ENCODE peak calls at places on chromosomes 7 and 10, in seven cellular contexts. O, B, K, P, N, F and S are unnamed samples. For H3K27me3 and H3K9me3, the result is how much of the 10 kb centered on the place peaks cover.

GRCh38 chr7:47195641-47196040 is 386.3 kb downstream of the TNS3 start:
- DNase-seq in O (no peak), B (no peak), K (no peak), P (no peak), N (no peak), F (no peak), S (no peak)

GRCh38 chr10:24707445-24707844 is 16.2 kb downstream of the ARHGAP21 start:
- DNase-seq in O (no peak), B (no peak), K (no peak), P (peak), N (no peak), F (no peak), S (no peak)

GRCh38 chr10:117568226-117568625 is 25.7 kb downstream of the EMX2 start:
- DNase-seq in O (no peak), B (no peak), K (no peak), P (no peak), N (no peak), F (no peak), S (no peak)

GRCh38 chr10:88385601-88386203 is 197.4 kb downstream of the RNLS start:
- DNase-seq in O (no peak), B (peak), K (no peak), P (peak), N (no peak), F (no peak), S (peak)

GRCh38 chr7:110168010-110168409 is 922.9 kb upstream of the LRRN3 start:
- DNase-seq in O (no peak), B (no peak), K (no peak), P (no peak), N (no peak), F (peak), S (no peak)

GRCh38 chr7:26153246-26153822 is 1.3 kb downstream of the NFE2L3 start:
- DNase-seq in O (no peak), B (peak), K (no peak), P (no peak), N (peak), F (no peak), S (no peak)

GRCh38 chr7:92914645-92915044 is 78.3 kb upstream of the CDK6 start:
- DNase-seq in O (no peak), B (no peak), K (no peak), P (no peak), N (no peak), F (no peak), S (no peak)

GRCh38 chr7:157457355-157458253 is 120.8 kb downstream of the DNAJB6 start:
- DNase-seq in O (no peak), B (peak), K (no peak), P (no peak), N (peak), F (no peak), S (no peak)

GRCh38 chr7:129188372-129188891 is at the start of gene SMO:
- DNase-seq in O (peak), B (peak), K (peak), P (no peak), N (peak), F (peak), S (peak)

GRCh38 chr10:48525113-48525512 is 79.8 kb downstream of the ARHGAP22 start:
- DNase-seq in O (no peak), B (no peak), K (no peak), P (no peak), N (no peak), F (no peak), S (no peak)

GRCh38 chr10:9535744-9536143 is 1481.3 kb downstream of the GATA3 start:
- DNase-seq in O (peak), B (no peak), K (no peak), P (no peak), N (no peak), F (no peak), S (no peak)

GRCh38 chr10:65377687-65378086 is 1548.1 kb upstream of the LRRTM3 start:
- DNase-seq in O (no peak), B (no peak), K (no peak), P (no peak), N (no peak), F (no peak), S (no peak)

GRCh38 chr10:16384064-16384463 is 52.7 kb upstream of the PTER start:
- DNase-seq in O (no peak), B (no peak), K (no peak), P (no peak), N (no peak), F (no peak), S (peak)

GRCh38 chr7:120441850-120442249 is 168.9 kb downstream of the KCND2 start:
- DNase-seq in O (no peak), B (no peak), K (no peak), P (no peak), N (no peak), F (no peak), S (no peak)

GRCh38 chr7:5598261-5598761 is 174.7 kb upstream of the TNRC18 start:
- DNase-seq in O (peak), B (no peak), K (no peak), P (no peak), N (peak), F (peak), S (no peak)

GRCh38 chr10:58919927-58920654 is 256.4 kb upstream of the PHYHIPL start:
- DNase-seq in O (no peak), B (no peak), K (no peak), P (peak), N (peak), F (peak), S (peak)

GRCh38 chr7:95545007-95545615 is 51.2 kb downstream of the PDK4 start:
- DNase-seq in O (no peak), B (peak), K (peak), P (peak), N (peak), F (peak), S (peak)

GRCh38 chr10:84138478-84139125 is 707 bp upstream of the GHITM start:
- DNase-seq in O (no peak), B (peak), K (no peak), P (no peak), N (no peak), F (no peak), S (peak)

GRCh38 chr7:116669769-116670168 is 2.2 kb upstream of the MET start:
- DNase-seq in O (no peak), B (no peak), K (no peak), P (no peak), N (peak), F (peak), S (peak)
- H3K4me3 ChIP-seq in O (no peak), B (no peak), K (no peak), P (no peak), N (no peak), F (no peak), S (no peak)

DNA sequence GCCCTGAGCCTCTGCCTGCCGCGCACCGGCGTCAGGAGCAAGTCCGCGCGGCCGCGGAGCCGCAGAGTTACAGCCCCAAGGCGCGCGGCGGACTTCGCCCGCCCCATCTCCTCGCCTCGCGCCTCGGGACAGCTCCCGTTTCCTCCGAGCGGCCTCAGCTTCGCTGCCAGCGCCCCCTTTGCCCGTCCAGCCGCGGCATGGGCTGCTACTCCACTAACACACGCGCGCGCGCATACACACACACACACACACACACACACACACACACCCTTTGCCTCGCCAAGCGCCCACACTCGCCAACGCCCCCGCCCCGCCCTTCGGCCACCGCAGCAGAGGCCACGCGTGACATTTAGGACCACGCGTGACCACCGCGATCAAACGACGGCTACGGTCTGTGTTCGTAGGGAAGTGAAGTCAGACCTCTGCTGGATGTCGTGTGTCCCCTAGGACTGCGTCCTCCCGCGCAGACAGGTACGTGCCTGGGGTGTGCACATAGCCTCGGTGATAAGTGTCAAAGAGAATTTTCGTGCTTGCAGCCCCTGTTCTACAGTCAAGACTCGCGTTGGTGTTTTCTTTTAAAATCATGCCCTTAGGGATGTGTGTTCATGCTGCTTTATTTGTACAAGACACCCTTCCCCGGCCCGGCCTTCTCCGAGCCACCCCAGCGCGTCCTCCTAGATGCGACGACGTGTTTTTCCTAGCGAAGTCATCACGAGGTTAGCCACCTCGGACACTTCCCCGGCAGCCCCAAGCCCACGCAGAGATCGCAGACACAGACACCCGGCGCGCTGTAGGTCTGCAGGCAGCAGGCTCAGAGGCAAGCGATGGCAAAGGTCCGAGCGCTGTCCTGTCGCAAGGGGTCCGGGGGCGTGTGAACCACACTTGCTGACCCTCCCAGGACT is 890 bp downstream of the MKX start:
- DNase-seq in O (no peak), B (no peak), K (peak), P (peak), N (peak), F (peak), S (peak)
- H3K27me3 ChIP-seq in O (under half), B (half or more), K (half or more), P (half or more), N (half or more), F (half or more), S (under half)

DNA sequence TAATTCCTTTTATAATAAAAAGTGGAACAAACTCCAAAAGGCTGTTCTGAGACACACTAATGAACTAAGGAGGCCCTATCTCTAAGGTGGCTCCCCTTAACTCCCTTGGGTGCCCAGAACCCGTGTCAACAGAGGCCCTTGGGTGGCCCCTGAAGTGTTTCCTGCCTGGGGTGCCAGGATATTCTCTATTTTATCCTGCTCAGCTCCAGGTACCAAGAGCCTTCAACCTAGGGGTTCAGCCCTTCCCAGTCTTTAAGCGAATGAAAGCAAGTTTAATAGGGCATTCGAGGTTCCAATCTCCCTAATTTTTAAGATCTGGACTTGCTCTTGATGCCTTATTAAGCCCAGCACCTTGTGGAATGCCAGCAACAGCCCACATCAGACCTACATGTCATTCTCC is 64.4 kb upstream of the MYO3A start:
- DNase-seq in O (no peak), B (no peak), K (no peak), P (no peak), N (peak), F (no peak), S (no peak)
- H3K9me3 ChIP-seq in O (under half), B (under half), K (under half), P (under half), N (under half), F (under half), S (under half)

DNA sequence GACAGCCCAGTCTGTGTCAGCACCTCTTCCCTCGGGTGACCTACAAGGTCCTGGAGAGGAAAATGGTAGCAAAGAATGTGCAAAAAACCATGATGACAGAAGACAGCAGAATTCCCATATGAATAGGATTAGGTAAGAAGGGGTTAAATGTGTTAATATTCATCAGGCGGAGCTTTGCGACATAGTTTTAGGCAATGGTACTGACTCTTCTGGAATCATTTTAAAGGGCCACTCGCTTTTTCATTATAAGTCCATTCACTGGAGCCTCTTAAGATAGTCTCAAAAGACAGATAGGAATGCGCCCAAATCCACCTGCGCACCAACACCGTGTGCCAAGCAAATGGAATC is 38.2 kb downstream of the DLG5 start:
- DNase-seq in O (peak), B (no peak), K (no peak), P (no peak), N (no peak), F (no peak), S (no peak)
- H3K4me3 ChIP-seq in O (peak), B (no peak), K (no peak), P (peak), N (no peak), F (no peak), S (no peak)

GRCh38 chr10:100396605-100397004 is 49.6 kb downstream of the SCD start:
- DNase-seq in O (no peak), B (no peak), K (no peak), P (no peak), N (no peak), F (no peak), S (no peak)

GRCh38 chr10:100392686-100393003 is 45.6 kb downstream of the SCD start:
- DNase-seq in O (no peak), B (no peak), K (no peak), P (no peak), N (no peak), F (no peak), S (no peak)

GRCh38 chr10:100395626-100396025 is 48.6 kb downstream of the SCD start:
- DNase-seq in O (no peak), B (no peak), K (no peak), P (no peak), N (no peak), F (no peak), S (no peak)

DNA sequence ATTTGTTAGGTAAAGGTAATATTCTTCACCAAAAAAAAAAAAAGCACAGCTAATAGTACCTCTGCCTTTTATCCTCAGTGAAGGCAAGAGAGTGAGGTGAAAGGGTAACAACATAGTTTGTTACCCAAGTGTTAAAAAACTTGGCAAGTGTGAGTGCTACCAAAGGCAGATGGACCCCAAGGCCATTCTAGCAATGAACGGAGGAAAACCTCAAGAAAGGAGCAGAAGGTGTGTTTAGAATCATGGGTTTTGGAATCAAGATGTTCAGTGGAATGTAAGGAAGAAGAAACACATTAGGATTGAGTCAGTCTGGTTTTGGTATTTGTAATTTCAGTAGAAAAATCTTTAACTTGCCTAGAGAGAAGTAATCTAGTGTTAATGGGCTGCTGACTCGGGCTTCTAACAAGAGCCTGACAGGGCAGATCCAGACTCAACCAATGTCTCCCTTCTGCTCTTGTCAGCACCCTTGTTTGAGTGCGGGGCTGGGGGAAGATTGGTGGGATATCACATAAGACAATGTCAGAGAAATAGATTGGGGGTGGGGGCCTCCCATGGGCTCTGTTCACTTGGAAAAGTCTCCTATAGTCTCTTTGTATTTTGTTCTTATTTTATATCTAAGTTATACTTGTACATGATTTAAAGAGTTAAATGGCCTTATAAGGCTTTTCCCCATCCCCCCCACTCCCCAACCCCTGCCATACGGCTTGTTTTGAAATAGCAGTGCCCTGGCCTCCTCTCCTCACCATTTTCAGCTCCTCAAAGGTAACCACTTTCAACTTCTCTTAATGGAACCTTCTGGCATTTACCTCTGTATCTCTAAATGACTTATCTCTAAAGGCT is 44.4 kb downstream of the SCD start:
- DNase-seq in O (no peak), B (no peak), K (no peak), P (no peak), N (no peak), F (no peak), S (no peak)
- H3K27me3 ChIP-seq in O (under half), B (under half), K (under half), P (under half), N (under half), F (under half), S (under half)

DNA sequence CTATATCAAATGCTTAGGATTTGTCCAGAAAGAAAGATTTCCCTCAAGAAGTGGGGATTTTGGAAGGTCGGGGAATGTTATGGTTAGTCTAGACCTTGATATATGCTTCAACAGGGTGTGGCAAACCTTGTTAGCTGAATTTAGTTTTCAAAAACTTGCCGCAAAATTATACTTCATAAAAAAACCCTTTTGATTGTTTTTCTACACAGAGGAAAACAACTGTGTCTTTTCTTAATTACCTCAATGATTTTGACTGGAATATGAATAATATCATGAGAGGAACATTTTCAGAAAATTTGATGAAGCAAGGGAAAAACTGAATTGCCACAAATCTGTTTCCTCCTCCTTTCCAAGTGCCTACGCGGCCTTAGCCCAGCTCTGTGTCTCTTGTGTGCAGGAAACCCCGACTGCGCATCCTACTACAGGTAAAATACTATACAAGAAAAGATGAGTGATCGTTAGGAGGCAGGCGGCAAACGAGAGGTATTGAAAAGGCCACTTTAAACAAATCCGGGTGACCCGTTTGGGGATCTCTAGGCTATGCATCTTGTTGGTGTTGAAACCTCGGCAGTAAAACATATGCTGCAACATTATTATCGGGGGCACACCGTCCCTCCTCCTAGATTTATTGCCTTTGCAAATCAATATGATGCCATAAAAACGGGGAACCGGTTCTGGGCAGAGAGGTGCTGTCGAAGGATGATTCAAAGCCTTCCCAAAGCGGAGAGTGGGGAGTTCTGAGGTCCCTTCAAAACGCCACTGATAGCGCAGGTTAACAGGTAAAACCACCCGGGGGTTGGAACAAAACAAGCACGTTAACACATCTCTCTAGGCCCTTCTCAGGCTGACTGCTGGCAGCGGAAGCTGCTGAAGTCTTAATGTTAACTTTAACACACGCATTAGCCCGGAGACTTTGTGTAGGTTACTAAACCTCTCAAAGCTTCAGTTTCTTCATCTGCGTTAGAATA is 2.3 kb upstream of the TBX20 start:
- DNase-seq in O (no peak), B (no peak), K (peak), P (no peak), N (peak), F (no peak), S (no peak)
- H3K9me3 ChIP-seq in O (under half), B (under half), K (under half), P (under half), N (under half), F (under half), S (under half)

GRCh38 chr7:27172388-27172774 is 1.7 kb downstream of the HOXA10 start:
- DNase-seq in O (peak), B (no peak), K (no peak), P (no peak), N (peak), F (no peak), S (peak)

GRCh38 chr7:27169658-27170493 is 4.2 kb downstream of the HOXA10 start:
- DNase-seq in O (peak), B (no peak), K (no peak), P (no peak), N (no peak), F (no peak), S (peak)

GRCh38 chr7:27171636-27172387 is 2.3 kb downstream of the HOXA10 start:
- DNase-seq in O (peak), B (no peak), K (no peak), P (peak), N (peak), F (no peak), S (peak)

GRCh38 chr7:27170936-27171635 is 3.0 kb downstream of the HOXA10 start:
- DNase-seq in O (no peak), B (no peak), K (no peak), P (no peak), N (no peak), F (no peak), S (peak)

DNA sequence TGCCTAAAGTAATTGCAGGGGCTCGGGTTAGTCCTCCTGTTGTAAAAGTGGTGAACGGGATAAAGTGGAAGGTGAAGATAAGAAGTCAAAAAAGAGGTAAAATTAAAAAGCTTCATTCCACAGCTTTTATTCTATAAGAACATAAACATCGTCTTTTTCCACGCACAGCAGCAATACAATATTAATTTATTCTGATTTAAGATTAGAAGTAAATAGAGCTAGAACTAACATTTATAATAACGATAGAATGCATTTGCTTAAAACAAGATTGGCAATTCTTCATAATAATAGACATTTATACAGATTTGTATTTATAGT is 3.7 kb downstream of the HOXA10 start:
- DNase-seq in O (no peak), B (no peak), K (no peak), P (no peak), N (no peak), F (no peak), S (no peak)
- H3K4me3 ChIP-seq in O (peak), B (peak), K (no peak), P (no peak), N (peak), F (no peak), S (peak)